ENCODE peak calls at places on chromosomes 7 and 10, in ten cellular contexts. B is right lobe of liver, H is A549, U is MCF 10A, A is fibroblast of villous mesenchyme, O is astrocyte, X is NB4, D is fibroblast of lung, Z is upper lobe of right lung, W is colonic mucosa. K is an unnamed sample.

GRCh38 chr7:80783688-80784327 is 135.0 kb downstream of the SEMA3C start:
- DNase-seq in B (no peak), H (no peak), U (peak; percentile 20), A (no peak), O (peak; percentile 60), X (no peak), D (peak; percentile 55), Z (no peak), W (no peak), K (no peak)

GRCh38 chr7:127336458-127336857 is 56.0 kb downstream of the ZNF800 start:
- DNase-seq in B (no peak), H (no peak), U (no peak), A (no peak), O (no peak), X (no peak), D (no peak), Z (no peak), W (no peak), K (no peak)

GRCh38 chr10:118672163-118672562 is 76.7 kb upstream of the PRLHR start:
- DNase-seq in B (no peak), H (no peak), U (no peak), A (no peak), O (no peak), X (no peak), D (no peak), Z (no peak), W (no peak), K (no peak)

GRCh38 chr7:93719546-93719945 is 145.0 kb upstream of the CALCR start:
- DNase-seq in B (no peak), H (no peak), U (no peak), A (peak; percentile 98), O (peak; percentile 98), X (peak; percentile 6), D (peak; percentile 39), Z (no peak), W (no peak), K (no peak)

GRCh38 chr10:126166797-126167196 is 221.5 kb downstream of the ADAM12 start:
- DNase-seq in B (no peak), H (no peak), U (no peak), A (no peak), O (no peak), X (no peak), D (no peak), Z (no peak), W (no peak), K (peak; percentile 7)

GRCh38 chr7:28556036-28556435 is 143.7 kb downstream of the CREB5 start:
- DNase-seq in B (no peak), H (no peak), U (no peak), A (no peak), O (no peak), X (no peak), D (no peak), Z (no peak), W (no peak), K (no peak)

GRCh38 chr7:118288098-118288497 is 63.6 kb downstream of the ANKRD7 start:
- DNase-seq in B (no peak), H (no peak), U (no peak), A (no peak), O (no peak), X (peak; percentile 90), D (no peak), Z (no peak), W (no peak), K (no peak)

GRCh38 chr7:74466196-74466813 is 12.6 kb downstream of the GTF2IRD1 start:
- DNase-seq in B (no peak), H (no peak), U (no peak), A (no peak), O (no peak), X (no peak), D (no peak), Z (no peak), W (no peak), K (no peak)

GRCh38 chr7:112462236-112462635 is 12.0 kb downstream of the IFRD1 start:
- DNase-seq in B (no peak), H (no peak), U (peak; percentile 98), A (peak; percentile 78), O (peak; percentile 74), X (peak; percentile 54), D (peak; percentile 88), Z (no peak), W (peak; percentile 50), K (no peak)

GRCh38 chr10:103278862-103279298 is 1.9 kb downstream of the INA start:
- DNase-seq in B (no peak), H (no peak), U (peak; percentile 49), A (peak; percentile 58), O (peak; percentile 14), X (peak; percentile 65), D (peak; percentile 61), Z (peak; percentile 70), W (peak; percentile 51), K (peak; percentile 70)

GRCh38 chr10:89644967-89645741 is at the start of gene PANK1:
- DNase-seq in B (peak; percentile 84), H (peak; percentile 88), U (peak; percentile 93), A (peak; percentile 85), O (peak; percentile 74), X (peak; percentile 90), D (peak; percentile 80), Z (peak; percentile 91), W (peak; percentile 85), K (peak; percentile 83)

GRCh38 chr10:92181575-92181974 is 109.3 kb downstream of the CPEB3 start:
- DNase-seq in B (no peak), H (peak; percentile 24), U (peak; percentile 9), A (peak; percentile 40), O (no peak), X (peak; percentile 11), D (peak; percentile 6), Z (no peak), W (no peak), K (no peak)

GRCh38 chr10:131063311-131063710 is 248.2 kb downstream of the TCERG1L start:
- DNase-seq in B (no peak), H (no peak), U (no peak), A (no peak), O (no peak), X (no peak), D (no peak), Z (no peak), W (no peak), K (no peak)

GRCh38 chr10:8137272-8137680 is 82.8 kb downstream of the GATA3 start:
- DNase-seq in B (no peak), H (no peak), U (no peak), A (no peak), O (no peak), X (no peak), D (no peak), Z (no peak), W (no peak), K (peak; percentile 75)

GRCh38 chr7:122166708-122167107 is 22.7 kb upstream of the AASS start:
- DNase-seq in B (no peak), H (no peak), U (peak; percentile 54), A (peak; percentile 89), O (peak; percentile 81), X (no peak), D (peak; percentile 64), Z (no peak), W (no peak), K (no peak)

GRCh38 chr10:3971713-3972112 is 186.7 kb upstream of the KLF6 start:
- DNase-seq in B (no peak), H (no peak), U (no peak), A (no peak), O (no peak), X (no peak), D (no peak), Z (no peak), W (no peak), K (no peak)

GRCh38 chr10:27369832-27370231 is 129.2 kb upstream of the ACBD5 start:
- DNase-seq in B (no peak), H (peak; percentile 25), U (peak; percentile 24), A (no peak), O (no peak), X (no peak), D (peak; percentile 15), Z (no peak), W (no peak), K (no peak)
- TF ChIP-seq CTCF in B (peak; percentile 25), H (peak; percentile 66), U (peak; percentile 40), A (peak; percentile 20), O (peak; percentile 10), X (no peak), D (no peak), Z (no peak), W (no peak), K (peak; percentile 27)

GRCh38 chr7:68676789-68677535 is 921.3 kb upstream of the AUTS2 start:
- DNase-seq in B (no peak), H (no peak), U (no peak), A (no peak), O (no peak), X (no peak), D (no peak), Z (no peak), W (no peak), K (no peak)

GRCh38 chr7:68671046-68671445 is 927.2 kb upstream of the AUTS2 start:
- DNase-seq in B (no peak), H (no peak), U (no peak), A (no peak), O (no peak), X (no peak), D (no peak), Z (no peak), W (no peak), K (no peak)
- TF ChIP-seq CTCF in B (no peak), H (no peak), U (no peak), A (no peak), O (no peak), X (no peak), D (no peak), Z (no peak), W (no peak), K (no peak)

DNA sequence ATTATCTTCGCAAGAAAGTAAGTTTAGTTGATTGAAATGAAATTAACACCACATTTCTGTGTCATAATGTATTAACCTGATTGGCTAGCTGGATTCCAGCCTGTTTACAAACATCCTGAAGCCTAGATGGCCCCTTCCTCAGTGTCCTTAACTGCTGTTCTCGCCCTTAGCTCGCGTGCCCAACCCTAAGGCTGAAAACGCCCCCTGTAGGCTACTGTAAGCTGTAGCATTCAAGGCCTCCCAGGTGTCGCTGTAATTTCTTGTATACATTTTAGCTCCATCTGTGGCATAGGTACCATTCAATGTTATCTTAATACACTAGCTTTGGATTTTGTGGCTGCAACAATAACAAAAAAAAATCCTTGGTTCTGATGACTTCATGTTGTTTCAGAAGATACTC is 191.6 kb downstream of the MGMT start:
- DNase-seq in B (no peak), H (no peak), U (peak; percentile 8), A (no peak), O (no peak), X (peak; percentile 38), D (no peak), Z (no peak), W (no peak), K (no peak)
- TF ChIP-seq CTCF in B (no peak), H (no peak), U (no peak), A (no peak), O (peak; percentile 7), X (peak; percentile 57), D (no peak), Z (peak; percentile 14), W (no peak), K (no peak)

DNA sequence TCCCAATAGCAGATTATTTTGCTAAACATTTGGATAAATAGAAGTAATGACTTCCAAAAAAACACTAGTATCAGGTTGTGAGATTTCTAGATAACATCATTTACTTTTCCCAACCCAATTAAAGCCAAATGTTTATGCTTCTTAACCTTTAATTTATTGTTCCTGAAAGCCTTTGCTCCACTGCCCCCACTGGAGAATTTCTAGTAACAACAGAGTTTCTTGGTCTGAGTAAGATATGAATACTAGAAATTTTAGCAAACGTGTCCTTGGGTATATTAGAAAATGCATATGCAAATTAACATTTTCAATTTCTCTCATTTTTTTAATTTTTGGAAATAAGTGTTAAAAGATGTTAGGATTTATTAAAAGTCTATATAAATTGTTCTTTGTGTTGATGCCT is 958.0 kb upstream of the PHF14 start:
- DNase-seq in B (no peak), H (no peak), U (no peak), A (no peak), O (no peak), X (no peak), D (no peak), Z (no peak), W (no peak), K (no peak)
- TF ChIP-seq CTCF in B (no peak), H (no peak), U (no peak), A (no peak), O (no peak), X (no peak), D (no peak), Z (no peak), W (no peak), K (no peak)

K was measured in activated CD8-positive, alpha-beta T cell treated with anti-CD3 and anti-CD28 coated beads for 36 hours.